ENCODE peak calls at places on chromosomes 11 and 22, in eight cellular contexts. One of them, this sample, is unnamed.

GRCh38 chr11:9716275-9717039 is 52.6 kb downstream of the SWAP70 start:
- DNase-seq in NCI-H69: no peak
- DNase-seq in AG04449: peak; percentile 14
- DNase-seq in bronchial epithelial cell: peak; percentile 63
- DNase-seq in EL: peak; percentile 74
- DNase-seq in foreskin keratinocyte: peak; percentile 43
- DNase-seq in AG08395: peak; percentile 9
- DNase-seq in stimulated activated CD4-positive, alpha-beta T cell treated with anti-CD3 and anti-CD28 coated beads, Interleukin-2, amount 100 ng/mL, for 4 hours: no peak
- DNase-seq in this sample: no peak

GRCh38 chr22:16964366-16964765 is 43.7 kb downstream of the GAB4 start:
- DNase-seq in NCI-H69: no peak
- DNase-seq in AG04449: no peak
- DNase-seq in bronchial epithelial cell: no peak
- DNase-seq in EL: no peak
- DNase-seq in foreskin keratinocyte: no peak
- DNase-seq in AG08395: no peak
- DNase-seq in stimulated activated CD4-positive, alpha-beta T cell treated with anti-CD3 and anti-CD28 coated beads, Interleukin-2, amount 100 ng/mL, for 4 hours: no peak
- DNase-seq in this sample: no peak

GRCh38 chr22:41405588-41405987 is 23.8 kb downstream of the TEF start:
- DNase-seq in NCI-H69: no peak
- DNase-seq in AG04449: no peak
- DNase-seq in bronchial epithelial cell: no peak
- DNase-seq in EL: no peak
- DNase-seq in foreskin keratinocyte: no peak
- DNase-seq in AG08395: no peak
- DNase-seq in stimulated activated CD4-positive, alpha-beta T cell treated with anti-CD3 and anti-CD28 coated beads, Interleukin-2, amount 100 ng/mL, for 4 hours: no peak
- DNase-seq in this sample: no peak

GRCh38 chr11:20355221-20356219 is 8.0 kb upstream of the HTATIP2 start:
- DNase-seq in NCI-H69: peak; percentile 71
- DNase-seq in AG04449: no peak
- DNase-seq in bronchial epithelial cell: peak; percentile 61
- DNase-seq in EL: peak; percentile 47
- DNase-seq in foreskin keratinocyte: no peak
- DNase-seq in AG08395: peak; percentile 69
- DNase-seq in stimulated activated CD4-positive, alpha-beta T cell treated with anti-CD3 and anti-CD28 coated beads, Interleukin-2, amount 100 ng/mL, for 4 hours: peak; percentile 16
- DNase-seq in this sample: no peak

GRCh38 chr11:61472868-61473267 is 35.7 kb upstream of the LRRC10B start:
- DNase-seq in NCI-H69: no peak
- DNase-seq in AG04449: no peak
- DNase-seq in bronchial epithelial cell: no peak
- DNase-seq in EL: no peak
- DNase-seq in foreskin keratinocyte: no peak
- DNase-seq in AG08395: no peak
- DNase-seq in stimulated activated CD4-positive, alpha-beta T cell treated with anti-CD3 and anti-CD28 coated beads, Interleukin-2, amount 100 ng/mL, for 4 hours: no peak
- DNase-seq in this sample: no peak

GRCh38 chr11:66043008-66043906 is 5.7 kb downstream of the GAL3ST3 start:
- DNase-seq in NCI-H69: no peak
- DNase-seq in AG04449: no peak
- DNase-seq in bronchial epithelial cell: no peak
- DNase-seq in EL: no peak
- DNase-seq in foreskin keratinocyte: no peak
- DNase-seq in AG08395: no peak
- DNase-seq in stimulated activated CD4-positive, alpha-beta T cell treated with anti-CD3 and anti-CD28 coated beads, Interleukin-2, amount 100 ng/mL, for 4 hours: no peak
- DNase-seq in this sample: no peak

GRCh38 chr11:2943711-2944118 is 14.5 kb upstream of the PHLDA2 start:
- DNase-seq in NCI-H69: peak; percentile 61
- DNase-seq in AG04449: no peak
- DNase-seq in bronchial epithelial cell: peak; percentile 37
- DNase-seq in EL: no peak
- DNase-seq in foreskin keratinocyte: peak; percentile 45
- DNase-seq in AG08395: no peak
- DNase-seq in stimulated activated CD4-positive, alpha-beta T cell treated with anti-CD3 and anti-CD28 coated beads, Interleukin-2, amount 100 ng/mL, for 4 hours: no peak
- DNase-seq in this sample: no peak

GRCh38 chr11:43927070-43927469 is 15.4 kb upstream of the C11orf96 start:
- DNase-seq in NCI-H69: no peak
- DNase-seq in AG04449: no peak
- DNase-seq in bronchial epithelial cell: no peak
- DNase-seq in EL: no peak
- DNase-seq in foreskin keratinocyte: no peak
- DNase-seq in AG08395: no peak
- DNase-seq in stimulated activated CD4-positive, alpha-beta T cell treated with anti-CD3 and anti-CD28 coated beads, Interleukin-2, amount 100 ng/mL, for 4 hours: no peak
- DNase-seq in this sample: no peak

GRCh38 chr22:36806824-36807223 is 10.0 kb downstream of the PVALB start:
- DNase-seq in NCI-H69: no peak
- DNase-seq in AG04449: no peak
- DNase-seq in bronchial epithelial cell: no peak
- DNase-seq in EL: no peak
- DNase-seq in foreskin keratinocyte: no peak
- DNase-seq in AG08395: no peak
- DNase-seq in stimulated activated CD4-positive, alpha-beta T cell treated with anti-CD3 and anti-CD28 coated beads, Interleukin-2, amount 100 ng/mL, for 4 hours: no peak
- DNase-seq in this sample: no peak

GRCh38 chr11:15716550-15716949 is 601.8 kb downstream of the INSC start:
- DNase-seq in NCI-H69: no peak
- DNase-seq in AG04449: no peak
- DNase-seq in bronchial epithelial cell: peak; percentile 70
- DNase-seq in EL: peak; percentile 58
- DNase-seq in foreskin keratinocyte: peak; percentile 75
- DNase-seq in AG08395: no peak
- DNase-seq in stimulated activated CD4-positive, alpha-beta T cell treated with anti-CD3 and anti-CD28 coated beads, Interleukin-2, amount 100 ng/mL, for 4 hours: no peak
- DNase-seq in this sample: no peak

GRCh38 chr11:46392421-46393230 is 1.1 kb upstream of the CHRM4 start:
- DNase-seq in NCI-H69: no peak
- DNase-seq in AG04449: no peak
- DNase-seq in bronchial epithelial cell: peak; percentile 42
- DNase-seq in EL: peak; percentile 78
- DNase-seq in foreskin keratinocyte: no peak
- DNase-seq in AG08395: peak; percentile 97
- DNase-seq in stimulated activated CD4-positive, alpha-beta T cell treated with anti-CD3 and anti-CD28 coated beads, Interleukin-2, amount 100 ng/mL, for 4 hours: peak; percentile 45
- DNase-seq in this sample: peak; percentile 17

GRCh38 chr11:36233226-36233625 is 56.0 kb downstream of the COMMD9 start:
- DNase-seq in NCI-H69: peak; percentile 64
- DNase-seq in AG04449: no peak
- DNase-seq in bronchial epithelial cell: no peak
- DNase-seq in EL: peak; percentile 9
- DNase-seq in foreskin keratinocyte: no peak
- DNase-seq in AG08395: no peak
- DNase-seq in stimulated activated CD4-positive, alpha-beta T cell treated with anti-CD3 and anti-CD28 coated beads, Interleukin-2, amount 100 ng/mL, for 4 hours: no peak
- DNase-seq in this sample: no peak

GRCh38 chr11:128157423-128158298 is 429.7 kb downstream of the ETS1 start:
- DNase-seq in NCI-H69: peak; percentile 86
- DNase-seq in AG04449: no peak
- DNase-seq in bronchial epithelial cell: peak; percentile 75
- DNase-seq in EL: peak; percentile 75
- DNase-seq in foreskin keratinocyte: peak; percentile 73
- DNase-seq in AG08395: peak; percentile 77
- DNase-seq in stimulated activated CD4-positive, alpha-beta T cell treated with anti-CD3 and anti-CD28 coated beads, Interleukin-2, amount 100 ng/mL, for 4 hours: peak; percentile 51
- DNase-seq in this sample: peak; percentile 55

GRCh38 chr22:27748355-27749168 is 53.0 kb downstream of the MN1 start:
- DNase-seq in NCI-H69: peak; percentile 28
- DNase-seq in AG04449: no peak
- DNase-seq in bronchial epithelial cell: peak; percentile 76
- DNase-seq in EL: peak; percentile 41
- DNase-seq in foreskin keratinocyte: peak; percentile 33
- DNase-seq in AG08395: peak; percentile 53
- DNase-seq in stimulated activated CD4-positive, alpha-beta T cell treated with anti-CD3 and anti-CD28 coated beads, Interleukin-2, amount 100 ng/mL, for 4 hours: no peak
- DNase-seq in this sample: peak; percentile 16

GRCh38 chr11:57458410-57459111 is 1.8 kb upstream of the RTN4RL2 start:
- DNase-seq in NCI-H69: peak; percentile 93
- DNase-seq in AG04449: no peak
- DNase-seq in bronchial epithelial cell: no peak
- DNase-seq in EL: peak; percentile 55
- DNase-seq in foreskin keratinocyte: no peak
- DNase-seq in AG08395: peak; percentile 56
- DNase-seq in stimulated activated CD4-positive, alpha-beta T cell treated with anti-CD3 and anti-CD28 coated beads, Interleukin-2, amount 100 ng/mL, for 4 hours: peak; percentile 84
- DNase-seq in this sample: no peak

GRCh38 chr11:12786891-12787290 is 112.7 kb downstream of the TEAD1 start:
- DNase-seq in NCI-H69: no peak
- DNase-seq in AG04449: no peak
- DNase-seq in bronchial epithelial cell: no peak
- DNase-seq in EL: no peak
- DNase-seq in foreskin keratinocyte: no peak
- DNase-seq in AG08395: no peak
- DNase-seq in stimulated activated CD4-positive, alpha-beta T cell treated with anti-CD3 and anti-CD28 coated beads, Interleukin-2, amount 100 ng/mL, for 4 hours: no peak
- DNase-seq in this sample: no peak

GRCh38 chr11:121466063-121466794 is 13.5 kb upstream of the SORL1-AS1 start:
- DNase-seq in NCI-H69: peak; percentile 98
- DNase-seq in AG04449: peak; percentile 69
- DNase-seq in bronchial epithelial cell: peak; percentile 63
- DNase-seq in EL: peak; percentile 97
- DNase-seq in foreskin keratinocyte: peak; percentile 96
- DNase-seq in AG08395: peak; percentile 97
- DNase-seq in stimulated activated CD4-positive, alpha-beta T cell treated with anti-CD3 and anti-CD28 coated beads, Interleukin-2, amount 100 ng/mL, for 4 hours: no peak
- DNase-seq in this sample: peak; percentile 64

GRCh38 chr22:45529966-45530575 is 27.4 kb downstream of the FBLN1 start:
- DNase-seq in NCI-H69: no peak
- DNase-seq in AG04449: no peak
- DNase-seq in bronchial epithelial cell: no peak
- DNase-seq in EL: no peak
- DNase-seq in foreskin keratinocyte: no peak
- DNase-seq in AG08395: peak; percentile 74
- DNase-seq in stimulated activated CD4-positive, alpha-beta T cell treated with anti-CD3 and anti-CD28 coated beads, Interleukin-2, amount 100 ng/mL, for 4 hours: no peak
- DNase-seq in this sample: no peak

GRCh38 chr22:37803636-37804371 is 3.9 kb upstream of the GCAT start:
- DNase-seq in NCI-H69: peak; percentile 90
- DNase-seq in AG04449: no peak
- DNase-seq in bronchial epithelial cell: no peak
- DNase-seq in EL: no peak
- DNase-seq in foreskin keratinocyte: no peak
- DNase-seq in AG08395: peak; percentile 1
- DNase-seq in stimulated activated CD4-positive, alpha-beta T cell treated with anti-CD3 and anti-CD28 coated beads, Interleukin-2, amount 100 ng/mL, for 4 hours: no peak
- DNase-seq in this sample: no peak

GRCh38 chr22:38177926-38178604 is 3.6 kb downstream of the PLA2G6 start:
- DNase-seq in NCI-H69: peak; percentile 66
- DNase-seq in AG04449: no peak
- DNase-seq in bronchial epithelial cell: peak; percentile 63
- DNase-seq in EL: peak; percentile 92
- DNase-seq in foreskin keratinocyte: peak; percentile 70
- DNase-seq in AG08395: peak; percentile 85
- DNase-seq in stimulated activated CD4-positive, alpha-beta T cell treated with anti-CD3 and anti-CD28 coated beads, Interleukin-2, amount 100 ng/mL, for 4 hours: no peak
- DNase-seq in this sample: peak; percentile 75

GRCh38 chr11:19076744-19077589 is 16.4 kb upstream of the MRGPRX2 start:
- DNase-seq in NCI-H69: peak; percentile 56
- DNase-seq in AG04449: no peak
- DNase-seq in bronchial epithelial cell: peak; percentile 39
- DNase-seq in EL: peak; percentile 55
- DNase-seq in foreskin keratinocyte: no peak
- DNase-seq in AG08395: peak; percentile 56
- DNase-seq in stimulated activated CD4-positive, alpha-beta T cell treated with anti-CD3 and anti-CD28 coated beads, Interleukin-2, amount 100 ng/mL, for 4 hours: peak; percentile 26
- DNase-seq in this sample: no peak

GRCh38 chr11:99925968-99926367 is 761.1 kb upstream of the ARHGAP42 start:
- DNase-seq in NCI-H69: peak; percentile 9
- DNase-seq in AG04449: no peak
- DNase-seq in bronchial epithelial cell: no peak
- DNase-seq in EL: no peak
- DNase-seq in foreskin keratinocyte: no peak
- DNase-seq in AG08395: no peak
- DNase-seq in stimulated activated CD4-positive, alpha-beta T cell treated with anti-CD3 and anti-CD28 coated beads, Interleukin-2, amount 100 ng/mL, for 4 hours: no peak
- DNase-seq in this sample: no peak

This sample was measured in AG09309.